ENCODE peak calls at places on chromosomes 6 and 20, in four cellular contexts. X is PC-9, Q is mesothelial cell of epicardium, U is tibial artery. I is an unnamed sample.
A peak's percentile ranks its signal among the peaks of the same experiment; 100 is the strongest.

GRCh38 chr6:30828027-30828962 is 56.0 kb upstream of the DDR1 start:
- DNase-seq in Q (peak; percentile 95), U (peak; percentile 96), X (peak; percentile 95), I (peak; percentile 25)

GRCh38 chr20:61896058-61896961 is 169.4 kb downstream of the TAF4 start:
- DNase-seq in Q (peak; percentile 62), U (no peak), X (peak; percentile 54), I (peak; percentile 63)

GRCh38 chr6:4637691-4638433 is 138.3 kb upstream of the CDYL start:
- DNase-seq in Q (no peak), X (no peak), U (no peak), I (no peak)

GRCh38 chr6:53119349-53119748 is 29.3 kb downstream of the GCM1 start:
- DNase-seq in X (no peak), U (no peak), Q (no peak), I (no peak)

GRCh38 chr6:92522589-92522988 is 896.8 kb downstream of the EPHA7 start:
- DNase-seq in X (no peak), U (no peak), Q (no peak), I (no peak)

GRCh38 chr6:16043171-16044142 is 85.4 kb upstream of the MYLIP start:
- DNase-seq in X (no peak), U (no peak), Q (no peak), I (no peak)

GRCh38 chr6:154292855-154293519 is 63.6 kb downstream of the IPCEF1 start:
- DNase-seq in Q (no peak), X (peak; percentile 7), U (no peak), I (no peak)

GRCh38 chr6:43262000-43262779 is 18.9 kb downstream of the TTBK1 start:
- DNase-seq in X (no peak), U (no peak), Q (no peak), I (no peak)

GRCh38 chr6:161370882-161371281 is 97.0 kb upstream of the AGPAT4 start:
- DNase-seq in U (no peak), Q (peak; percentile 76), X (peak; percentile 10), I (no peak)

GRCh38 chr6:163738725-163739124 is 324.2 kb downstream of the QKI start:
- DNase-seq in U (no peak), Q (no peak), X (no peak), I (no peak)

GRCh38 chr6:18323935-18324707 is 59.8 kb upstream of the DEK start:
- DNase-seq in X (peak; percentile 27), U (no peak), Q (no peak), I (peak; percentile 42)

GRCh38 chr6:136553166-136553787 is 3.1 kb upstream of the MAP7 start:
- DNase-seq in X (no peak), Q (no peak), U (no peak), I (no peak)

GRCh38 chr6:90110971-90111370 is 185.7 kb downstream of the BACH2 start:
- DNase-seq in U (no peak), Q (no peak), X (no peak), I (no peak)

GRCh38 chr20:3732327-3733118 is at the start of gene HSPA12B:
- DNase-seq in Q (no peak), X (no peak), U (no peak), I (no peak)

GRCh38 chr20:10306440-10307358 is 88.1 kb downstream of the SNAP25 start:
- DNase-seq in Q (no peak), U (no peak), X (no peak), I (no peak)

GRCh38 chr20:21396045-21396893 is 1.1 kb downstream of the NKX2-4 start:
- DNase-seq in U (no peak), Q (peak; percentile 56), X (no peak), I (no peak)

GRCh38 chr6:155253337-155253736 is 10.5 kb upstream of the CLDN20 start:
- DNase-seq in X (peak; percentile 9), U (no peak), Q (no peak), I (no peak)

GRCh38 chr6:114083251-114083650 is 112.3 kb upstream of the HDAC2 start:
- DNase-seq in X (no peak), Q (no peak), U (no peak), I (no peak)

GRCh38 chr6:34516391-34517324 is 39.5 kb downstream of the SPDEF start:
- DNase-seq in X (no peak), Q (no peak), U (no peak), I (no peak)

GRCh38 chr6:51768087-51768486 is 319.3 kb downstream of the PKHD1 start:
- DNase-seq in X (no peak), U (no peak), Q (no peak), I (no peak)

GRCh38 chr6:12545837-12546658 is 170.5 kb upstream of the PHACTR1 start:
- DNase-seq in U (no peak), Q (no peak), X (peak; percentile 11), I (no peak)

GRCh38 chr20:23234311-23235078 is 116.1 kb upstream of the NXT1 start:
- DNase-seq in Q (no peak), U (no peak), X (no peak), I (no peak)

GRCh38 chr20:62980380-62980960 is 26.3 kb downstream of the BHLHE23 start:
- DNase-seq in X (no peak), U (no peak), Q (no peak), I (no peak)

GRCh38 chr6:139593081-139593480 is 218.6 kb upstream of the CITED2 start:
- DNase-seq in U (no peak), X (no peak), Q (no peak), I (no peak)

GRCh38 chr20:34558320-34559202 is at the start of gene MAP1LC3A:
- DNase-seq in U (peak; percentile 98), X (peak; percentile 41), Q (peak; percentile 97), I (peak; percentile 79)

GRCh38 chr20:17969884-17970409 is 1.1 kb downstream of the MGME1 start:
- DNase-seq in U (no peak), X (no peak), Q (no peak), I (no peak)

GRCh38 chr6:111870054-111870750 is 3.0 kb downstream of the FYN start:
- DNase-seq in U (no peak), Q (no peak), X (no peak), I (no peak)
- TF ChIP-seq CTCF in U (no peak), Q (no peak), X (no peak), I (no peak)

GRCh38 chr6:118410001-118410400 is 138.1 kb upstream of the PLN start:
- DNase-seq in Q (no peak), U (no peak), X (no peak), I (no peak)
- TF ChIP-seq CTCF in Q (no peak), U (no peak), X (no peak), I (no peak)

DNA sequence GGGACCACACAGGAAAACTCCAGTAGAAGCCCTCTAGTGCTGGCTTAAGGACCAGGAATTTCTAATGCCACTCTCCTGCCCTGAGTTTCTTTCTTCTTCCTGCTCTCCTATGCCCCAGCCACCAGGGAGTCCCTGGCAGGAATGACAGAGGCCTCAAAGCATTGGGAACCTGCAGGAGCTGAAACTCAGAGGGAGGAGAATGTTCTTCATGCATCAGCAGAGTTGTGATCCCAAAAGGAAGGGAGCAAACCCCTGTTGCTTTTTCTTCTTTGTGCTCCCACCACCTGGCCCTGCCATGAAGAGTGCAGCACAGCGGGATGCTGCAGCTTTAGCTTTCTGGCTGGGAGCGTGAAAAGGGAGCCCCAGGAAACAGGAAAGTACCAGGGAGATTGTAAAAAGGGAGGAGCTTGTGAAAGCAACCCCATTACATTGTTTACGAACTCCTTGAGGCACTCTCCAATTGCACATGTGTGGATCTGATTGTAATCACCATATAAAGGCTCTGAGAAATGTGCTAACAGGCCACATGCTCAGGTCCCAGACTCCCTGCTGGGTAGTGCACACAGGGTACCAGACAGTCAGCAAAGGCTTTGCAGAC is 34.7 kb upstream of the FKBP1A start:
- DNase-seq in X (peak; percentile 17), Q (no peak), U (no peak), I (no peak)
- TF ChIP-seq CTCF in X (no peak), Q (no peak), U (no peak), I (no peak)

DNA sequence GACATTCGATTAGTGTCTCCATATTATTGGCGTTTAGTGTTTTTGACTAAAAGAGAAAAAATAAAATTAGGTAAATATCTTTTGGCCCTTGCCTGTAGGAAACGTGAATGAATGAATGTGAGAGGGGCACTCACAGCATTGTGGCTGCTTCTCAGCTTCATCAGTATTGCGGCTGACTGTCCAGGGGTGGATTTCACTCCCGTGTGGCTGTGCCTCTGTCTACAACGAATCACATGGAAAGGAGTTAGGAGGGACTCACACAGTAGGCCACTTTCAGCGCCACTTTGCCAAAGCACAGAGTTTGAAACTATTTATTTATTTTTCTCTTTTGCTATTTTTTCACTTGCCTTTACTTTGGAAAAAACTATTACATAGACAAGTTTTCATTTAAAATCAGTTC is 805 bp downstream of the TAGAP start:
- DNase-seq in Q (no peak), X (no peak), U (no peak), I (no peak)
- TF ChIP-seq CTCF in Q (no peak), X (no peak), U (no peak), I (no peak)

DNA sequence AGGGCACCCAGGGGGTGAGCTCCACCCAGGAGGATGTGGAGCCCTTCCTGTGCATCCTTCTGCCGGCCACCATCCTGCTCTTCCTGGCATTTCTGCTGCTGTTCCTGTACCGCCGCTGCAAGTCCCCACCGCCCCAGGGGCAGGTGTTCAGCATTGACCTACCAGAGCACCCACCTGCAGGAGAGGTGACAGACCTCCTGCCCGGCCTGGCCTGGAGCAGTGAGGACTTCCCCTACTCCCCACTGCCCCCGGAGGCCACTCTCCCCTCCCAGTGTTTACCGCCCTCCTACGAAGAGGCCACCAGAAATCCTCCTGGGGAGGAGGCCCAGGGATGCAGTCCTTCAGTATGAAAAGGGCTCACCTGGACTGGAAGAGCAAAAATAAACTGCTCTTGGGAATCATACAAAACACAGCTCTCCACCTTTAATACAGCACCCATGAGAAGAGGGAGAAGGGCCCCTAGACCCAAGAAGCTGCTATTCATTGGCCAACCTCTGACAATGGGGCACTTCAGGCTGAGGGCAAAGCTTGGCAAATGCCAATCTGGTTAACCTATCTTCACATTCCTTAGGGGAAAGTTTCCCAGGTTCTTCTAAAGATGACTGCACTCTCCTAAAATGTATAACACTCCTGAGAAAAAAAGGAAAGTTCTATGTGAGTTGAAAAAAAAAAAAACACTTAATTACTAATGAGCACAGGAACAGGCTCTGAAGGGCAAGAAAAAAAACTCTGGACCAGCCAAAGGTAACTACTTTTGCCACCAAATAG is 5.0 kb downstream of the SMIM28 start:
- DNase-seq in Q (no peak), X (no peak), U (no peak), I (no peak)
- TF ChIP-seq CTCF in Q (no peak), X (no peak), U (no peak), I (no peak)

GRCh38 chr20:2687514-2687913 is 5.1 kb upstream of the EBF4 start:
- DNase-seq in Q (no peak), U (peak; percentile 31), X (no peak), I (no peak)

GRCh38 chr20:2690718-2691117 is 1.9 kb upstream of the EBF4 start:
- DNase-seq in U (peak; percentile 47), Q (no peak), X (no peak), I (no peak)

GRCh38 chr20:2691127-2691526 is 1.5 kb upstream of the EBF4 start:
- DNase-seq in X (no peak), Q (no peak), U (peak; percentile 37), I (no peak)

GRCh38 chr20:2690213-2690612 is 2.4 kb upstream of the EBF4 start:
- DNase-seq in X (no peak), U (peak; percentile 37), Q (no peak), I (no peak)

GRCh38 chr20:2688041-2688591 is 4.5 kb upstream of the EBF4 start:
- DNase-seq in U (peak; percentile 64), X (peak; percentile 43), Q (peak; percentile 62), I (peak; percentile 47)
- TF ChIP-seq CTCF in U (peak; percentile 21), X (peak; percentile 56), Q (peak; percentile 58), I (peak; percentile 86)

I was measured in D721Med.